ENCODE peak calls at places on chromosomes 13 and 19, in seven cellular contexts. N is pancreas, D is tibial artery, Z is esophagus muscularis mucosa, W is right lobe of liver, T is ascending aorta, F is transverse colon. U is an unnamed sample. For H3K27me3, the result is how much of the 10 kb centered on the place peaks cover.

GRCh38 chr19:46902402-46902766 is 41.6 kb downstream of the ARHGAP35 start:
- DNase-seq in Z (no peak), D (no peak), W (no peak), N (no peak), T (no peak), F (no peak), U (no peak)

GRCh38 chr19:41590945-41591344 is 15.0 kb downstream of the CEACAM21 start:
- DNase-seq in N (no peak), W (no peak), D (no peak), Z (peak), F (no peak), T (no peak), U (no peak)

GRCh38 chr19:15468675-15469512 is 4.5 kb upstream of the RASAL3 start:
- DNase-seq in F (no peak), N (no peak), D (no peak), T (no peak), W (peak), Z (no peak), U (no peak)

GRCh38 chr13:43880930-43881329 is 1.2 kb downstream of the LACC1 start:
- DNase-seq in F (no peak), N (no peak), D (no peak), Z (no peak), W (no peak), T (no peak), U (no peak)

GRCh38 chr19:17842663-17843313 is 5.0 kb downstream of the JAK3 start:
- DNase-seq in Z (no peak), D (no peak), N (no peak), W (no peak), F (no peak), T (no peak), U (no peak)

GRCh38 chr13:89923731-89924130 is 1423.8 kb upstream of the MIR17HG start:
- DNase-seq in W (no peak), F (no peak), Z (no peak), N (no peak), T (no peak), D (no peak), U (no peak)

GRCh38 chr19:19381007-19381926 is 24.2 kb upstream of the GATAD2A start:
- DNase-seq in F (peak), D (no peak), Z (no peak), N (no peak), W (no peak), T (no peak), U (no peak)

GRCh38 chr19:33460221-33460908 is 61.2 kb downstream of the PEPD start:
- DNase-seq in D (peak), N (no peak), T (no peak), W (no peak), Z (no peak), F (no peak), U (no peak)

GRCh38 chr13:49113526-49114286 is 106.4 kb upstream of the MLNR start:
- DNase-seq in F (no peak), N (no peak), T (no peak), D (no peak), W (no peak), Z (no peak), U (peak)

GRCh38 chr19:47765522-47766358 is 12.8 kb upstream of the SELENOW start:
- DNase-seq in T (no peak), W (no peak), Z (no peak), F (peak), D (peak), N (no peak), U (no peak)

GRCh38 chr13:48782429-48782840 is 128.7 kb downstream of the CYSLTR2 start:
- DNase-seq in F (no peak), Z (peak), D (no peak), N (no peak), W (peak), T (no peak), U (no peak)

GRCh38 chr19:4620675-4621074 is 18.6 kb upstream of the TNFAIP8L1 start:
- DNase-seq in Z (no peak), W (no peak), N (no peak), D (no peak), F (no peak), T (no peak), U (no peak)

GRCh38 chr19:46603195-46603637 is 2.1 kb downstream of the CALM3 start:
- DNase-seq in N (peak), F (peak), D (peak), T (no peak), W (peak), Z (no peak), U (no peak)

GRCh38 chr19:51546650-51547396 is 15.4 kb upstream of the SIGLEC6 start:
- DNase-seq in F (no peak), W (no peak), T (no peak), Z (no peak), D (no peak), N (no peak), U (no peak)

GRCh38 chr13:97749174-97749573 is 204.3 kb upstream of the IPO5 start:
- DNase-seq in T (no peak), W (no peak), N (no peak), Z (no peak), F (no peak), D (no peak), U (no peak)

GRCh38 chr19:17332677-17333581 is 1.7 kb downstream of the ANO8 start:
- DNase-seq in N (no peak), Z (no peak), D (no peak), W (peak), F (no peak), T (no peak), U (no peak)

GRCh38 chr13:33109319-33109718 is 93.1 kb downstream of the KL start:
- DNase-seq in W (no peak), N (no peak), T (no peak), Z (no peak), F (no peak), D (no peak), U (no peak)

GRCh38 chr13:101098873-101099272 is 317.4 kb downstream of the NALCN start:
- DNase-seq in W (no peak), T (no peak), F (no peak), D (no peak), N (no peak), Z (no peak), U (no peak)

DNA sequence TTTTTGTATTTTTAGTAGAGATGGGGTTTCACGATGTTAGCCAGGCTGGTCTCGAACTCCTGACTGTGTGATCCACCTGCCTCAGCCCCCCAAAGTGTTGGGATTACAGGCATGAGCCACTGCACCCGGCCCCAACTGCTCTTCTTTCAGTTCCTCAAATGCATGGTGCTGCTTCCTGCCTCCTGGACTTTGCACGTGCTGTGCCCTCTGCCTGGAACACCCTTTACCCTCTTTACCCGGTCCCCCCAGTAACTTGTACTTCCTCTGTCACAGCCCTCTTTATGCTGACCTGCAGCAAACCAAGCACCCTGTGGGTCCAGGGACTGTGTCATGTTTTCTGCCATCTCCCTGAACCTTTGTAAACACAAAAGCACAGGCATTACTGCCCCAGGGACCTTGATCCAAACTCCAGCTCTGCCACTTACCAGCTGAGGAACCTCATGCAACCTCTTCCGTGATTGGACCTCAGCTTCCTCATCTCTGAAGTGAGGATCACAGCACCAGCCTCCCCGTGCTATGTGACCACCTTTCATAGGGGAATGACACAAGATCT is 3.8 kb downstream of the BLVRB start:
- DNase-seq in N (peak), W (peak), F (peak), Z (no peak), T (no peak), D (no peak), U (no peak)
- H3K4me3 ChIP-seq in N (no peak), W (no peak), F (no peak), Z (no peak), T (no peak), D (no peak), U (no peak)

GRCh38 chr19:2922987-2923386 is 21.8 kb downstream of the ZNF77 start:
- DNase-seq in Z (no peak), D (no peak), T (no peak), W (no peak), N (peak), F (no peak), U (no peak)
- H3K27me3 ChIP-seq in Z (under half), D (under half), T (under half), W (under half), N (under half), F (under half), U (under half)

GRCh38 chr19:35959040-35959967 is 23.1 kb downstream of the LRFN3 start:
- DNase-seq in W (no peak), D (no peak), N (no peak), F (peak), Z (no peak), T (no peak), U (no peak)
- TF ChIP-seq CTCF in W (peak), D (peak), N (no peak), F (no peak), Z (peak), T (peak), U (no peak)

GRCh38 chr13:76991796-76992547 is at the start of gene CLN5:
- DNase-seq in N (peak), W (peak), F (peak), D (peak), Z (peak), T (peak), U (peak)

GRCh38 chr13:76993021-76993420 is 1.1 kb downstream of the CLN5 start:
- DNase-seq in N (no peak), D (no peak), Z (no peak), F (no peak), T (no peak), W (no peak), U (no peak)

GRCh38 chr13:76994281-76994680 is 2.4 kb downstream of the CLN5 start:
- DNase-seq in D (no peak), N (no peak), F (no peak), T (no peak), Z (no peak), W (no peak), U (no peak)

GRCh38 chr13:76992548-76993001 is 694 bp downstream of the CLN5 start:
- DNase-seq in W (peak), F (peak), D (no peak), T (no peak), Z (no peak), N (peak), U (no peak)

GRCh38 chr13:76993473-76993872 is 1.6 kb downstream of the CLN5 start:
- DNase-seq in T (no peak), N (no peak), D (no peak), Z (no peak), W (no peak), F (no peak), U (no peak)
- H3K4me3 ChIP-seq in T (peak), N (no peak), D (peak), Z (no peak), W (no peak), F (no peak), U (no peak)

GRCh38 chr19:1866693-1867358 is 3.4 kb upstream of the KLF16 start:
- DNase-seq in T (no peak), W (peak), D (no peak), N (no peak), Z (no peak), F (no peak), U (no peak)
- H3K27me3 ChIP-seq in T (under half), W (under half), D (under half), N (under half), Z (under half), F (under half), U (under half)

DNA sequence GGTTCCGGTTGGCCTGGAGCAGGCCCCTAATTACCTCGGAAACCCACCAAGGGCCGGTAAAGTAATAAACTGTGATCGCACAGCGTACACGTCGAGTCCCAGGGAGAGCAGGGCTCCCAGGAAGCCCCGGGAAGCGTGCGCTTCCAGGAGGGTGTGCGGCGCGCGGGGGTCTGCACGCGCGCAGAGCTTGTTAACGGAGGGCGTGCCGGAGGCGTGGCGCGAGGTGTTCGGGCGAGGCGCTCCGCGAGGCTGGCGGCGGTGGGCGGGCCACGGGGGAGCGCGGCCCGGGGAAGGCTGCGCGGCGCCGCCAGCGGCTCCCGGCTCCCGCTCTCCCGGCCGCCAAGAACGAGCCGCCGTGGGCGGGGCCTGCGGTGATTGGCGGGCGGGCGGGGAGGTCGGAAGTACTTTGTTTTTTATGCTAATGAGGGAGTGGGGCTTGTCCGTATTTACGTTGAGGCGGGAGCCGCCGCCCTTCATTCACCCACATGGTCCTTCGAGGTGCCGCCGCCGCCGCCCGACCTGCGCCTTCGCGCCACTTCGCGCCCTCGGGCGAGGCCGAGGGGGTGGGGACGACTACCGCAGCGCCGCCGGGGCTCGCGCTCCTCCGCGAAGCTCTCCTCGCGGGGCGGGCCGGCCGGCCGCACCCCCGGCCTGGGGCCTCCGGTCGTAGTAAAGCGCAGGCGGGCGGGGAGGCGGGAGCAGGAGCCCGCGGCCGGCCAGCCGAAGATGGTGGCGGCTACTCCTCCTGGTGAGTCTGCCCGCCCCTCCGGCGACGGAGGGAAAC is at the start of gene MIR17HG:
- DNase-seq in Z (peak), F (peak), D (peak), N (peak), T (peak), W (peak), U (peak)
- TF ChIP-seq CTCF in Z (no peak), F (no peak), D (no peak), N (no peak), T (no peak), W (no peak), U (no peak)